ENCODE peak calls at places on chromosomes 7 and 10, in six cellular contexts. J, R, X, O, D and F are unnamed samples.
A peak's percentile ranks its signal among the peaks of the same experiment; 100 is the strongest.

GRCh38 chr10:130615463-130615862 is 479.3 kb downstream of the GLRX3 start:
- DNase-seq in D (no peak), O (no peak), R (no peak), X (no peak), J (no peak), F (no peak)

GRCh38 chr10:4775808-4776207 is 50.2 kb upstream of the AKR1E2 start:
- DNase-seq in D (no peak), X (peak; percentile 60), J (no peak), O (no peak), R (no peak), F (no peak)

GRCh38 chr10:80357000-80357803 is 621 bp downstream of the DYDC2 start:
- DNase-seq in D (peak; percentile 81), O (no peak), J (no peak), X (peak; percentile 11), R (peak; percentile 8), F (no peak)

GRCh38 chr10:50937230-50937907 is 51.9 kb upstream of the A1CF start:
- DNase-seq in D (no peak), R (no peak), X (peak; percentile 49), J (no peak), O (no peak), F (no peak)

GRCh38 chr7:3089493-3089892 is 45.8 kb upstream of the CARD11 start:
- DNase-seq in X (peak; percentile 51), J (no peak), O (no peak), D (peak; percentile 73), R (no peak), F (peak; percentile 63)

GRCh38 chr10:62459072-62459471 is 84.9 kb downstream of the ZNF365 start:
- DNase-seq in X (no peak), D (no peak), O (no peak), J (no peak), R (no peak), F (no peak)

GRCh38 chr7:107874605-107875446 is 16.2 kb upstream of the DLD start:
- DNase-seq in D (no peak), O (peak; percentile 84), R (peak; percentile 36), J (peak; percentile 34), X (peak; percentile 66), F (no peak)

GRCh38 chr10:115772606-115773005 is 500.4 kb downstream of the GFRA1 start:
- DNase-seq in R (no peak), X (peak; percentile 45), O (no peak), D (no peak), J (no peak), F (peak; percentile 10)

GRCh38 chr10:108454793-108455192 is 1290.3 kb upstream of the SORCS1 start:
- DNase-seq in X (no peak), R (no peak), D (no peak), J (no peak), O (peak; percentile 56), F (no peak)

GRCh38 chr7:25820432-25821040 is 331.5 kb upstream of the NFE2L3 start:
- DNase-seq in D (no peak), J (no peak), X (peak; percentile 23), R (no peak), O (no peak), F (no peak)

GRCh38 chr10:62433181-62433692 is 59.1 kb downstream of the ZNF365 start:
- DNase-seq in D (no peak), O (no peak), J (no peak), X (peak; percentile 80), R (peak; percentile 15), F (peak; percentile 40)

GRCh38 chr10:84140036-84140379 is 699 bp downstream of the GHITM start:
- DNase-seq in J (no peak), X (peak; percentile 31), O (peak; percentile 75), R (peak; percentile 8), D (no peak), F (no peak)

GRCh38 chr7:1395211-1396070 is 63.8 kb downstream of the MICALL2 start:
- DNase-seq in X (no peak), D (no peak), R (no peak), J (no peak), O (no peak), F (no peak)

GRCh38 chr7:77425151-77426051 is 9.3 kb upstream of the GSAP start:
- DNase-seq in J (no peak), R (no peak), O (no peak), X (peak; percentile 53), D (no peak), F (no peak)

GRCh38 chr7:94440460-94441039 is 45.9 kb downstream of the COL1A2 start:
- DNase-seq in J (no peak), O (no peak), X (no peak), D (no peak), R (no peak), F (no peak)

GRCh38 chr10:29725133-29725720 is 90.5 kb upstream of the SVIL start:
- DNase-seq in O (no peak), J (no peak), X (no peak), D (no peak), R (no peak), F (no peak)

GRCh38 chr10:33055636-33056035 is 97.6 kb upstream of the ITGB1 start:
- DNase-seq in O (no peak), X (no peak), J (no peak), D (no peak), R (no peak), F (no peak)

GRCh38 chr7:14073988-14074387 is 84.5 kb upstream of the ETV1 start:
- DNase-seq in O (no peak), J (no peak), D (no peak), X (no peak), R (no peak), F (no peak)

GRCh38 chr7:2043316-2044039 is 189.3 kb downstream of the MAD1L1 start:
- DNase-seq in R (no peak), O (no peak), J (no peak), X (no peak), D (no peak), F (no peak)

GRCh38 chr10:92689663-92690210 is at the start of gene HHEX:
- DNase-seq in J (peak; percentile 72), R (no peak), D (no peak), X (peak; percentile 78), O (peak; percentile 79), F (no peak)
- TF ChIP-seq POLR2A in J (no peak), R (no peak), D (no peak), X (peak; percentile 82), O (peak; percentile 59), F (no peak)

GRCh38 chr7:73623798-73624668 is at the start of gene MLXIPL:
- DNase-seq in O (peak; percentile 71), J (peak; percentile 93), R (peak; percentile 43), X (peak; percentile 78), D (peak; percentile 94), F (no peak)

GRCh38 chr7:73625276-73625675 is 954 bp upstream of the MLXIPL start:
- DNase-seq in R (no peak), D (no peak), O (no peak), J (no peak), X (no peak), F (no peak)

GRCh38 chr7:73622527-73622908 is 1.8 kb downstream of the MLXIPL start:
- DNase-seq in X (no peak), J (no peak), R (no peak), O (no peak), D (no peak), F (no peak)

GRCh38 chr7:73622909-73623797 is 1.2 kb downstream of the MLXIPL start:
- DNase-seq in X (no peak), J (no peak), O (no peak), R (peak; percentile 41), D (peak; percentile 88), F (no peak)

DNA sequence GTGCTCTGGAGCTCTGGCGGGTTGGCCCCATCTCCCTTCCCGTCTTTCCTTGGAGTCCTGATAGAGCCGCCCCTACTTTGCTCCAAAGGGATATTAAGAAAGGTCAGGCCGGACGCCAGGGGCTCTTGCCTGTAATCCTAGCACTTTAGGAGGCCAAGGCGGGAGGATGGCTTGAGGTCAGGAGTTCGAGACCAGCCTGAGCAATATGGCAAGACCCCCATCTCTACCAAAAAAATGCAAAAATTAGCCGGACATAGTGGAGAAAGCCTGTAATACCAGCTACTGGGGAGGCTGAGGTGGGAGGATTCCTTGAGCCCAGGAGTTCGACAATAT is 313 bp upstream of the MLXIPL start:
- DNase-seq in R (no peak), J (no peak), X (no peak), D (no peak), O (no peak), F (no peak)
- TF ChIP-seq POLR2A in R (no peak), J (no peak), X (no peak), D (no peak), O (no peak), F (no peak)

DNA sequence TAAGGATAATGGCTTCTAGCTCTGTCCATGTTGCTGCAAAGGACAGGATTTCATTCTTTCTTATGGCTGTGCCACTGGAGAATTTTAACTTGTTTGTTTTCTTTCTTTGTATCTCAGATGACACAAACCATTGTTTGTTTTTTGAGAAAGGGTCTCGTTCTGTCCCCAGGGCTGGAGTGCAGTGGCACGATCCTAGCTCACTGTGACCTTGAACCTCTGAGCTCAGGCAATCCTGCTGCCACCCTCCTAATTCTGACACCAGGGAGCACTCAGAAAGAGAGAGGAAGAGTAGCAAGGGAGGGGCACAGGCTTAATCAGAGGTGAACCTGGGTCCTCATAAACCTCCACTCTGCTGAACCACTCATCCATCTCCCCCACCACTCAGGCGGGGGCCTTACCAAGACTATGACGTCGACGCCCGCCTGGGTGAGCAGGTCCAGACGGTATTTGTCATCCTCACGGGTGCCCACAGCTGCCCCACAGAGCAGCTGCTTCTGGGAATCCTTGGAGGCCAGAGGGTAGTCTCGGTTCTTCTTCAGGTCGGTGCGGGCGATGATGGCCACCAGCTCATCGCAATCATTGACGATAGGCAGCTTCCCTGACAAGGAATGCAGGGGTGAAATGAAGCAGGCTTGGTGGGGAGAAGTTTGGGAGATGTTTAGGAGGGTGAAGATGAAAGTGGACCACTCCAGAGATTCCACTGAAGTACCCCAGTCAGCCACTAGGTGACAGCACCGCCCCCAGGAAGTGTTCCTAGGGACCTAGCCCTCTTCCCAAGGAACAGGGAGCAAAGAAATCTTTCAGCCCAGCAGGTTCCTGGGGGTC is 11.6 kb downstream of the IMPDH1 start:
- DNase-seq in J (peak; percentile 71), X (peak; percentile 52), O (peak; percentile 11), D (peak; percentile 92), R (peak; percentile 54), F (peak; percentile 70)
- TF ChIP-seq POLR2A in J (no peak), X (no peak), O (no peak), D (no peak), R (no peak), F (no peak)

GRCh38 chr10:102120142-102120986 is at the start of gene LDB1:
- DNase-seq in D (peak; percentile 85), R (peak; percentile 73), J (peak; percentile 79), O (peak; percentile 87), X (peak; percentile 72), F (no peak)
- TF ChIP-seq POLR2A in D (no peak), R (peak; percentile 82), J (no peak), O (peak; percentile 75), X (peak; percentile 62), F (peak; percentile 80)